ENCODE peak calls at places on chromosome 12, in six cellular contexts. R, I, X, W, C and D are unnamed samples.

GRCh38 chr12:77814361-77814760 is 16.3 kb upstream of the NAV3 start:
- DNase-seq in R (no peak), I (no peak), W (no peak), C (no peak), X (no peak), D (no peak)

GRCh38 chr12:27969901-27970390 is 2.6 kb downstream of the PTHLH start:
- DNase-seq in X (no peak), W (no peak), R (no peak), I (peak; percentile 87), C (peak; percentile 38), D (peak; percentile 22)

GRCh38 chr12:108855284-108856169 is 1.9 kb downstream of the SSH1 start:
- DNase-seq in C (no peak), W (no peak), I (no peak), X (no peak), R (no peak), D (no peak)

GRCh38 chr12:46370380-46370734 is 2.2 kb downstream of the SLC38A2 start:
- DNase-seq in X (no peak), R (no peak), I (no peak), C (no peak), W (no peak), D (no peak)

GRCh38 chr12:30989754-30990153 is 63.2 kb downstream of the TSPAN11 start:
- DNase-seq in W (no peak), X (peak; percentile 61), I (peak; percentile 73), C (peak; percentile 52), R (no peak), D (peak; percentile 45)

GRCh38 chr12:131831635-131832041 is 3.4 kb downstream of the MMP17 start:
- DNase-seq in X (no peak), C (no peak), I (no peak), W (no peak), R (no peak), D (no peak)

GRCh38 chr12:41264281-41264680 is 76.2 kb downstream of the PDZRN4 start:
- DNase-seq in C (no peak), W (no peak), X (no peak), R (no peak), I (peak; percentile 36), D (no peak)

GRCh38 chr12:125071456-125071855 is 6.2 kb downstream of the AACS start:
- DNase-seq in W (no peak), X (no peak), I (no peak), R (no peak), C (no peak), D (no peak)

GRCh38 chr12:7369274-7369729 is 65.4 kb downstream of the ACSM4 start:
- DNase-seq in I (no peak), W (no peak), R (no peak), X (no peak), C (peak; percentile 62), D (no peak)

GRCh38 chr12:125418902-125419564 is 353.8 kb downstream of the AACS start:
- DNase-seq in I (no peak), C (no peak), R (no peak), X (no peak), W (no peak), D (no peak)

GRCh38 chr12:79262938-79263337 is 398.4 kb downstream of the SYT1 start:
- DNase-seq in C (no peak), R (no peak), I (no peak), X (no peak), W (no peak), D (no peak)

GRCh38 chr12:111037047-111037446 is 116.7 kb upstream of the MYL2 start:
- DNase-seq in X (no peak), R (no peak), W (no peak), C (no peak), I (no peak), D (no peak)

GRCh38 chr12:102195826-102196225 is 1.8 kb downstream of the PMCH start:
- DNase-seq in I (no peak), X (no peak), C (no peak), R (no peak), W (no peak), D (no peak)

GRCh38 chr12:128088926-128089325 is 178.0 kb upstream of the TMEM132C start:
- DNase-seq in W (no peak), I (no peak), C (no peak), R (no peak), X (no peak), D (no peak)

GRCh38 chr12:124531281-124531745 is 36.1 kb downstream of the NCOR2 start:
- DNase-seq in X (no peak), W (no peak), R (no peak), I (peak; percentile 46), C (no peak), D (no peak)

GRCh38 chr12:115528466-115528865 is 749.0 kb downstream of the MED13L start:
- DNase-seq in X (no peak), W (no peak), R (no peak), C (no peak), I (no peak), D (no peak)

GRCh38 chr12:1628671-1629337 is at the start of gene WNT5B:
- DNase-seq in C (no peak), X (no peak), R (no peak), I (peak; percentile 56), W (no peak), D (no peak)

GRCh38 chr12:20808521-20808920 is 2.0 kb upstream of the SLCO1B3 start:
- DNase-seq in W (no peak), C (no peak), R (no peak), X (no peak), I (no peak), D (no peak)

GRCh38 chr12:125949471-125949870 is 884.2 kb downstream of the AACS start:
- DNase-seq in R (no peak), W (no peak), I (no peak), C (no peak), X (no peak), D (no peak)

GRCh38 chr12:3755898-3756297 is 3.0 kb upstream of the CRACR2A start:
- DNase-seq in C (no peak), X (no peak), R (no peak), W (no peak), I (no peak), D (no peak)
- H3K27ac ChIP-seq in C (no peak overlapping the region), X (no peak overlapping the region), R (no peak overlapping the region), W (no peak overlapping the region), I (no peak overlapping the region), D (no peak overlapping the region)

GRCh38 chr12:76537923-76538322 is 21.6 kb downstream of the OSBPL8 start:
- DNase-seq in R (no peak), I (no peak), X (no peak), C (no peak), W (no peak), D (peak; percentile 42)

GRCh38 chr12:76543831-76544347 is 15.7 kb downstream of the OSBPL8 start:
- DNase-seq in C (no peak), X (no peak), I (no peak), W (no peak), R (no peak), D (no peak)

GRCh38 chr12:76542908-76543307 is 16.7 kb downstream of the OSBPL8 start:
- DNase-seq in W (no peak), C (no peak), R (no peak), I (no peak), X (no peak), D (no peak)

GRCh38 chr12:76536546-76536945 is 23.0 kb downstream of the OSBPL8 start:
- DNase-seq in R (no peak), C (no peak), X (no peak), W (no peak), I (no peak), D (no peak)

DNA sequence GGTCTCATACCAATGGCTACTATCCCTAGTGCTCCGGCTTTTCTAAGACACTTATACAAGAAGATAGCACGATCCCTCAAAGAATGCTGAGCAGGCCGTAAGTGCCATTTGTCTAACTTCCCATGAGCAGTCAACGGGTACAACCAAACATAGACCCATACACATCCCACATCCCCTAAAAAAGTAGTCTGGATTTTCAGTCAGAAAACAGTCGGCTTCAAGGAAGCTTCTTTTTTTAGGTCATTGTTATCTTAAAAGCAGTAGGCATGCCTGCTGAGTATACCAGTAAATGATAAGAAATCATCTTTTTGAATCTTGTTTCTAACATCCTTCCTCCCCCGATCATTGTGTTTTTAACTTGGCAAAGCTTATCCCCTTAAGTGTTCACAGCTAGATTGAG is 19.8 kb downstream of the OSBPL8 start:
- DNase-seq in I (no peak), X (no peak), W (no peak), R (no peak), C (no peak), D (no peak)
- H3K27ac ChIP-seq in I (peak overlapping the region; percentile 20), X (no peak overlapping the region), W (no peak overlapping the region), R (no peak overlapping the region), C (no peak overlapping the region), D (no peak overlapping the region)

DNA sequence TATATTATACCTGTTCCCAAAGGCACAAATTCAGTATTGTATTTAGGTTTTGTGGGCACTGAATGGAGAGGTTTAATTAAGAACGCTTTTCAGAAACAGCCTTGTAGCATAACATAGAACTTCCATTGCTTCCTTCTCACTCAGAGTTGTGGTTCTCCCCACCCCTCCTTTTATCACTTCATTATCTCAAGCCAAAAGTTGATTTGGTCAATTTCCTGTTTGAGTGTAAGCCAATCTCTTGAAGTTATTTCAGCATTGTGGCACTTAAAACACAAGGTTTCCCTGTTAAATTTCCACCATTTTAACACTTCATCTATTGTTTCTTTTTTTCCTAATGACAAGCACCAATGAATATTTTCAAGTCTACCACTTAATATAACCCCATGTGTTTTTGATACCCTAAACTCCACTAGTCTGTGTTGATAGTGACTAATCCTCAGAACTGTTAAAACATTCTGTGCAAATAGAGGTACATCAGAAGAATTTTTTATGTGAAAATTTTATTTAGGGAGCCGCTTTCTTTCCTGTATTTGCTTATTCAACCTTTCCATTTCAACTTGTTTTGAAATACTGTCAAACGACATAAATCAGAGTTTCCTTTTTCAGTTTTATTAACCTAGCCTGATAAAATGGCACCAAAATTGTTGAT is 340.1 kb downstream of the BCAT1 start:
- DNase-seq in C (no peak), X (no peak), I (no peak), R (no peak), W (no peak), D (no peak)
- H3K27ac ChIP-seq in C (no peak overlapping the region), X (no peak overlapping the region), I (no peak overlapping the region), R (no peak overlapping the region), W (no peak overlapping the region), D (no peak overlapping the region)

GRCh38 chr12:14532152-14532551 is 35.5 kb downstream of the PLBD1 start:
- DNase-seq in R (no peak), C (no peak), X (no peak), W (no peak), I (no peak), D (no peak)
- H3K27ac ChIP-seq in R (no peak overlapping the region), C (no peak overlapping the region), X (no peak overlapping the region), W (no peak overlapping the region), I (no peak overlapping the region), D (no peak overlapping the region)

GRCh38 chr12:100190013-100190394 is 10.6 kb upstream of the ACTR6 start:
- DNase-seq in C (peak; percentile 29), X (peak; percentile 38), I (no peak), W (no peak), R (no peak), D (no peak)
- H3K27ac ChIP-seq in C (peak overlapping the region; percentile 42), X (no peak overlapping the region), I (no peak overlapping the region), W (no peak overlapping the region), R (no peak overlapping the region), D (no peak overlapping the region)